ENCODE peak calls at places on chromosome 22, in seven cellular contexts. P is mucosa of descending colon, K is AG09309, W is cardiac fibroblast, N is NB4, R is astrocyte of the spinal cord, F is GM12878. T is an unnamed sample.

GRCh38 chr22:37189011-37189466 is 992 bp upstream of the C1QTNF6 start:
- DNase-seq in R (no peak), N (no peak), K (no peak), F (no peak), P (no peak), W (peak; percentile 58), T (no peak)

GRCh38 chr22:47199261-47199948 is 437.0 kb downstream of the TBC1D22A start:
- DNase-seq in P (no peak), F (no peak), N (no peak), W (no peak), K (no peak), R (no peak), T (no peak)

GRCh38 chr22:36548606-36549005 is 19.6 kb upstream of the EIF3D start:
- DNase-seq in K (no peak), F (no peak), N (peak; percentile 15), P (no peak), W (no peak), R (no peak), T (no peak)

GRCh38 chr22:17753401-17753989 is 20.8 kb downstream of the BID start:
- DNase-seq in P (peak; percentile 9), N (peak; percentile 42), W (peak; percentile 47), F (no peak), K (no peak), R (peak; percentile 37), T (no peak)

GRCh38 chr22:20576445-20576816 is 69.0 kb downstream of the MED15 start:
- DNase-seq in K (no peak), R (no peak), W (no peak), F (no peak), N (no peak), P (no peak), T (no peak)

GRCh38 chr22:37186228-37186996 is 1.6 kb downstream of the C1QTNF6 start:
- DNase-seq in W (peak; percentile 90), N (peak; percentile 81), R (peak; percentile 81), P (peak; percentile 33), F (peak; percentile 55), K (peak; percentile 67), T (no peak)

GRCh38 chr22:41687901-41688364 is 734 bp downstream of the SNU13 start:
- DNase-seq in W (peak; percentile 33), R (peak; percentile 32), K (no peak), F (no peak), P (peak; percentile 58), N (peak; percentile 73), T (peak; percentile 18)

GRCh38 chr22:25795437-25795836 is 53.4 kb downstream of the MYO18B start:
- DNase-seq in F (no peak), K (no peak), P (no peak), R (no peak), W (no peak), N (no peak), T (peak; percentile 7)

GRCh38 chr22:38696606-38697005 is 4.1 kb downstream of the JOSD1 start:
- DNase-seq in P (no peak), K (peak; percentile 48), R (peak; percentile 81), F (no peak), N (peak; percentile 55), W (peak; percentile 94), T (no peak)

GRCh38 chr22:17772249-17772962 is 1.9 kb downstream of the BID start:
- DNase-seq in K (no peak), F (no peak), P (no peak), R (no peak), N (no peak), W (no peak), T (no peak)

GRCh38 chr22:35353318-35353717 is 27.6 kb upstream of the HMOX1 start:
- DNase-seq in W (no peak), R (no peak), F (no peak), K (no peak), N (no peak), P (no peak), T (peak; percentile 55)
- H3K4me3 ChIP-seq in W (no peak overlapping the region), R (no peak overlapping the region), F (no peak overlapping the region), K (no peak overlapping the region), N (no peak overlapping the region), P (no peak overlapping the region), T (no peak overlapping the region)

DNA sequence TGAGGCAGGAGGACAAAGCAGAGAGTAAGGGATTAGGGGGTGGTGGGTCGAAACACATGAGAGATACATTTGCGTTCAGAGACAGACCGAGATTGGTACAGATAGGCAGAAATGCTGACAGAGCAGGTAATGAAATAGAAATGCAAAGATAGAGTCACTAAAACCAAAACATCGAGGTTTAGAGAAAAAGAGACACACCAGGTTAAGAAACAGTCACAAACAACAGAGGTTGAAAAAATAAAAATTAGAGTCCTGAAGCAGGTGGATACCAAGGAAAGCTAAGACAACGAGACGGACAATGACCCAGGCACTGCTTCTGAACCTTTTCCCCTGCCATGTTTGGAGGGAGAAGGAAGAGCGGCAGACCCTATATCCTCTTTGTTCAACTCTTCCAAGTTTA is 1.2 kb upstream of the MAPK1 start:
- DNase-seq in R (no peak), F (no peak), P (no peak), K (no peak), W (no peak), N (no peak), T (no peak)
- H3K4me3 ChIP-seq in R (no peak overlapping the region), F (no peak overlapping the region), P (no peak overlapping the region), K (no peak overlapping the region), W (no peak overlapping the region), N (no peak overlapping the region), T (no peak overlapping the region)

GRCh38 chr22:40276877-40277823 is 69.2 kb upstream of the ADSL start:
- DNase-seq in N (no peak), F (no peak), K (no peak), W (peak; percentile 79), P (no peak), R (peak; percentile 60), T (no peak)
- H3K4me3 ChIP-seq in N (no peak overlapping the region), F (no peak overlapping the region), K (peak overlapping the region; percentile 48), W (peak overlapping the region; percentile 36), P (no peak overlapping the region), R (peak overlapping the region; percentile 41), T (no peak overlapping the region)

GRCh38 chr22:22935546-22936157 is 48.0 kb downstream of the IGLL5 start:
- DNase-seq in W (no peak), F (peak; percentile 99), N (peak; percentile 59), R (no peak), K (no peak), P (peak; percentile 36), T (no peak)

GRCh38 chr22:22935056-22935545 is 47.5 kb downstream of the IGLL5 start:
- DNase-seq in F (no peak), P (peak; percentile 18), K (no peak), R (no peak), W (no peak), N (no peak), T (no peak)

GRCh38 chr22:22937894-22938480 is 50.4 kb downstream of the IGLL5 start:
- DNase-seq in F (no peak), R (no peak), W (no peak), P (no peak), K (no peak), N (no peak), T (no peak)

GRCh38 chr22:22936915-22937656 is 49.5 kb downstream of the IGLL5 start:
- DNase-seq in F (no peak), P (peak; percentile 5), R (no peak), W (no peak), K (no peak), N (no peak), T (no peak)

GRCh38 chr22:22936190-22936914 is 48.7 kb downstream of the IGLL5 start:
- DNase-seq in R (no peak), F (no peak), N (no peak), K (no peak), P (no peak), W (no peak), T (no peak)
- H3K4me3 ChIP-seq in R (no peak overlapping the region), F (peak overlapping the region; percentile 24), N (no peak overlapping the region), K (no peak overlapping the region), P (no peak overlapping the region), W (no peak overlapping the region), T (no peak overlapping the region)

GRCh38 chr22:44928711-44929347 is 81.0 kb downstream of the PHF21B start:
- DNase-seq in N (no peak), K (no peak), F (no peak), W (no peak), R (no peak), P (no peak), T (no peak)
- H3K4me3 ChIP-seq in N (no peak overlapping the region), K (no peak overlapping the region), F (no peak overlapping the region), W (no peak overlapping the region), R (no peak overlapping the region), P (no peak overlapping the region), T (no peak overlapping the region)

DNA sequence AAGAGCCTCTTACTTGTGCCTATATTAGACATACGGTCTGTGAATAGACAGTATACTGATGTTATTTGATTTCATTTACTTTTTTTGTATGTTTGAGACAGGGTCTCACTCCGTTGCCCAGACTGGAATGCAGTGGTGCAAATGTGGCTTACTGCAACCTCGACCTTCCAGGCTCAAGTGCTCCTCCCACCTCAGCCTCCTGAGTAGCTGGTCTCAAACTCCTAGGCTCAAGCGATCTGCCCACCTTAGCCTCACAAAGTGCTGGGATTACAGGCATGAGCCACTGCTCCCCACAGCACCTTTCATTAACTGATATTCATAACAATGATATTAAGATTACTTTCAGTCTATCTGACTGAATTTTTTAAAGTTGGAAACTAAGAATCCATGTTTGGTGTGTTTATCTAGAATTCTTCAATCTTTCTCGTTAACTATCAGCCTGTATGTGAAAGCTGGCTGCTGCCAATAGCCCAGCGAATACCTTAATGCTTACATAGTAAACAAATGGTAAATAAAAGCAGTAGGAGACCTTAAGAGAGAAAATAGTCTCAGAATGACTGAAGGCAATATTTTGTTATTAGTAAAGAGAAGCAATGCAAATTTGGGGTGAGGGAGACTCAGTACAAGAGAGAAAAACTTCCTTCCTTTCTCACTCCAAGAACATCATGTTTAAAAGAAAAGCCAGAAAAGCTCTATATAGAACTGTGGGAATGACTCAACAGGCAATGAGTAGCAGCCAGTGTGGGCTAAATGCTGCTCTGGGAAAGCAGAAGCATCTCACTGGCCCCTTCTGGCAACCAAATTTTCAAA is 101.9 kb downstream of the MRTFA start:
- DNase-seq in P (no peak), F (peak; percentile 53), N (peak; percentile 71), W (peak; percentile 71), R (peak; percentile 71), K (no peak), T (no peak)
- H3K4me3 ChIP-seq in P (no peak overlapping the region), F (peak overlapping the region; percentile 76), N (no peak overlapping the region), W (no peak overlapping the region), R (no peak overlapping the region), K (no peak overlapping the region), T (no peak overlapping the region)

GRCh38 chr22:45318168-45318557 is 8.4 kb downstream of the FAM118A start:
- DNase-seq in W (peak; percentile 97), F (peak; percentile 68), P (peak; percentile 72), K (peak; percentile 67), R (peak; percentile 95), N (peak; percentile 61), T (peak; percentile 67)
- H3K4me3 ChIP-seq in W (no peak overlapping the region), F (peak overlapping the region; percentile 4), P (no peak overlapping the region), K (no peak overlapping the region), R (no peak overlapping the region), N (peak overlapping the region; percentile 36), T (no peak overlapping the region)